ENCODE peak calls at places on chromosomes 4 and X, in seven cellular contexts. R is GM23338, Q is hepatocyte, P is MM.1S, L is neural progenitor cell, S is HCT116, H is GM23248. K is an unnamed sample.

GRCh38 chrX:111376897-111377601 is 34.9 kb downstream of the DCX start:
- DNase-seq in S (no peak), L (peak; percentile 76), Q (peak; percentile 21), R (peak; percentile 61), H (no peak), P (no peak), K (no peak)

GRCh38 chr4:77076889-77077635 is 1.3 kb upstream of the CCNI start:
- DNase-seq in H (no peak), P (no peak), Q (no peak), S (no peak), R (no peak), L (no peak), K (no peak)

GRCh38 chrX:118968031-118968430 is 6.4 kb upstream of the LONRF3 start:
- DNase-seq in R (no peak), P (no peak), Q (no peak), S (no peak), L (no peak), H (peak; percentile 32), K (peak; percentile 76)

GRCh38 chr4:41763741-41764140 is 15.2 kb upstream of the PHOX2B start:
- DNase-seq in R (no peak), S (no peak), P (no peak), Q (no peak), H (no peak), L (no peak), K (peak; percentile 50)

GRCh38 chr4:94939791-94940530 is 182.2 kb downstream of the BMPR1B start:
- DNase-seq in H (no peak), L (no peak), S (no peak), R (peak; percentile 16), Q (no peak), P (no peak), K (peak; percentile 68)

GRCh38 chr4:996994-997374 is 3.8 kb upstream of the SLC26A1 start:
- DNase-seq in Q (no peak), L (no peak), P (no peak), R (no peak), S (no peak), H (no peak), K (no peak)

GRCh38 chr4:186104895-186105720 is 604 bp downstream of the FAM149A start:
- DNase-seq in L (peak; percentile 59), H (peak; percentile 20), R (peak; percentile 52), Q (peak; percentile 48), S (no peak), P (peak; percentile 14), K (no peak)

GRCh38 chr4:8648296-8648695 is 55.7 kb downstream of the CPZ start:
- DNase-seq in S (no peak), R (no peak), P (no peak), Q (no peak), L (no peak), H (no peak), K (no peak)

GRCh38 chrX:79081895-79082512 is 62.5 kb upstream of the GPR174 start:
- DNase-seq in R (peak; percentile 36), S (no peak), P (peak; percentile 50), Q (peak; percentile 19), L (peak; percentile 31), H (peak; percentile 28), K (peak; percentile 64)

GRCh38 chrX:81195712-81196111 is 6.0 kb downstream of the HMGN5 start:
- DNase-seq in S (peak; percentile 33), L (peak; percentile 60), R (peak; percentile 75), H (peak; percentile 65), P (peak; percentile 72), Q (peak; percentile 61), K (peak; percentile 75)
- TF ChIP-seq EZH2phosphoT487 in S (no peak), L (no peak), R (no peak), H (no peak), P (no peak), Q (no peak), K (no peak)

DNA sequence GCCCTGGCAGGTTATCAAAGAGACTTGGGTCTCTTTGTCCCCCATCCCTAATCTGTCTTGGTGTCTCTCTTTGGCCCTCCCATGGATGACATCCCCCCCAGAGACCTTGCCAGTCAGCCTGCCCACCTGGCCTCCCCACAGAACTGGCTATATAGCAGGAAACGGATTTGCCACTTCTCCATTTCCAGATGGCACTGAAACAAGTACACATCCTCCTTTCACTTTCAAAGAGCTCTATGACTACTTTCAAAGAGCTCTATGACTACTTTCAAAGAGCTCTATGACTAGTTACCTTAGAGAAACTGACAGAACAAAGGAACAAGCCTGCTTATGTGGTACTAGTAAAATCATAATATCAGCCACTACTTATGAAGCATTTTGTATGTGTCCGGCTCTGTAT is 175.3 kb downstream of the MAML3 start:
- DNase-seq in S (no peak), P (peak; percentile 79), Q (no peak), L (no peak), R (no peak), H (no peak), K (no peak)
- TF ChIP-seq EZH2 in S (no peak), P (no peak), Q (no peak), L (no peak), R (no peak), H (no peak), K (no peak)

DNA sequence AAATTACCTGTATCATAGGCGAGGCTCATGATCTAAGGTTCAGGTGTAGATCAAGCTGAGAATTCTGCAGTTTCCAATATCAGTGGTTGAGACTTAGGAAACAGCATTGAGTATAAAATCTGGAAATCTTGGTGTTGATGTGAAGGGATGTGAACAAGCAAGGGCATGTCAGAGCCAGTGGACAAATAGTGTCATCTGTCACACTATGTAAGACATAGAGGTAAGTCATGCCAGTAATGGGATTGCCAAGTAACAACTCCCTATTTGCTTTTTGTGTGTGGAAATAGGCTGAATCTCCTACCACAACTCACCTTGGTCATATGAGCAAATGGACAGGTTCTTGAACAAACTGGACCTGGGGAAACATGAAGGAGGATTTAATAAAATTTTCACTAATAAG is 334.5 kb upstream of the EMCN start:
- DNase-seq in L (no peak), S (no peak), Q (no peak), H (no peak), R (no peak), P (no peak), K (no peak)
- H3K4me2 ChIP-seq in L (no peak overlapping the region), S (no peak overlapping the region), Q (no peak overlapping the region), H (no peak overlapping the region), R (no peak overlapping the region), P (no peak overlapping the region), K (no peak overlapping the region)

DNA sequence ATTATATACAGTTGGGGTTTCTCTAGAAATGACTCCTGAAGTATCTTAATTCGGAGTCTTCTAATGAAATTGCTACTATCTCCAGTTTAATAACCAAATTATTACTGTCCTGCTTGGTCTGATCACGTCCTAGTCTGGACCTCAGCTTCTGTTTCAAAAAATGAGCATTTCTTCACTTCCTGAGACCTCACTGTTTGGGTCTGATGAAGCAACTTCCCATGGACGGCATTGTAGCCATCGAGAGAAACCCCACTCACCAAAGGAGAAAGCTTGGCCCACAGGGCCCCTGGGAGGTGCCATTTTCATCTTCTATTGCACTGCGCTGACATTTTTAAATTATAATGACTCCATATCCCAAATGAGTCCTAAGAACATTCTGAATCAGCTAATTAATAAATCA is 178.0 kb downstream of the MGST2 start:
- DNase-seq in Q (no peak), L (no peak), P (no peak), H (no peak), R (no peak), S (no peak), K (no peak)
- TF ChIP-seq EZH2phosphoT487 in Q (no peak), L (no peak), P (no peak), H (no peak), R (no peak), S (no peak), K (no peak)